ENCODE peak calls at places on chromosome 20, in eight cellular contexts. One of them, this sample, is unnamed.

GRCh38 chr20:58982406-58983114 is 1.5 kb downstream of the NELFCD start:
- DNase-seq in Caki2: no peak
- DNase-seq in heart right ventricle: no peak
- DNase-seq in amniotic stem cell: no peak
- DNase-seq in activated naive CD4-positive, alpha-beta T cell treated with anti-CD3 and anti-CD28 coated beads, Interleukin-2, amount 50 U/mL, for 72 hours: no peak
- DNase-seq in glutamatergic neuron: no peak
- DNase-seq in HCEC 1CT: no peak
- DNase-seq in tibial nerve: no peak
- DNase-seq in this sample: no peak

GRCh38 chr20:13261460-13262301 is 40.6 kb downstream of the ISM1 start:
- DNase-seq in Caki2: peak
- DNase-seq in tibial nerve: peak
- DNase-seq in glutamatergic neuron: peak
- DNase-seq in HCEC 1CT: peak
- DNase-seq in activated naive CD4-positive, alpha-beta T cell treated with anti-CD3 and anti-CD28 coated beads, Interleukin-2, amount 50 U/mL, for 72 hours: peak
- DNase-seq in heart right ventricle: peak
- DNase-seq in amniotic stem cell: no peak
- DNase-seq in this sample: peak

GRCh38 chr20:64140421-64140820 is 23.8 kb upstream of the MYT1 start:
- DNase-seq in activated naive CD4-positive, alpha-beta T cell treated with anti-CD3 and anti-CD28 coated beads, Interleukin-2, amount 50 U/mL, for 72 hours: no peak
- DNase-seq in glutamatergic neuron: peak
- DNase-seq in heart right ventricle: no peak
- DNase-seq in HCEC 1CT: no peak
- DNase-seq in Caki2: no peak
- DNase-seq in amniotic stem cell: no peak
- DNase-seq in tibial nerve: no peak
- DNase-seq in this sample: no peak

GRCh38 chr20:20699144-20699543 is 13.3 kb downstream of the RALGAPA2 start:
- DNase-seq in glutamatergic neuron: no peak
- DNase-seq in heart right ventricle: no peak
- DNase-seq in HCEC 1CT: no peak
- DNase-seq in amniotic stem cell: no peak
- DNase-seq in activated naive CD4-positive, alpha-beta T cell treated with anti-CD3 and anti-CD28 coated beads, Interleukin-2, amount 50 U/mL, for 72 hours: no peak
- DNase-seq in tibial nerve: no peak
- DNase-seq in Caki2: no peak
- DNase-seq in this sample: no peak

GRCh38 chr20:62812907-62813200 is 4.0 kb upstream of the COL9A3 start:
- DNase-seq in glutamatergic neuron: no peak
- DNase-seq in HCEC 1CT: no peak
- DNase-seq in amniotic stem cell: no peak
- DNase-seq in activated naive CD4-positive, alpha-beta T cell treated with anti-CD3 and anti-CD28 coated beads, Interleukin-2, amount 50 U/mL, for 72 hours: no peak
- DNase-seq in Caki2: no peak
- DNase-seq in tibial nerve: no peak
- DNase-seq in heart right ventricle: no peak
- DNase-seq in this sample: no peak

GRCh38 chr20:40506567-40506966 is 182.5 kb downstream of the MAFB start:
- DNase-seq in HCEC 1CT: no peak
- DNase-seq in activated naive CD4-positive, alpha-beta T cell treated with anti-CD3 and anti-CD28 coated beads, Interleukin-2, amount 50 U/mL, for 72 hours: no peak
- DNase-seq in tibial nerve: peak
- DNase-seq in glutamatergic neuron: no peak
- DNase-seq in amniotic stem cell: peak
- DNase-seq in Caki2: peak
- DNase-seq in heart right ventricle: peak
- DNase-seq in this sample: peak

GRCh38 chr20:57179265-57179664 is 87.2 kb downstream of the BMP7 start:
- DNase-seq in activated naive CD4-positive, alpha-beta T cell treated with anti-CD3 and anti-CD28 coated beads, Interleukin-2, amount 50 U/mL, for 72 hours: no peak
- DNase-seq in heart right ventricle: no peak
- DNase-seq in amniotic stem cell: no peak
- DNase-seq in Caki2: no peak
- DNase-seq in HCEC 1CT: no peak
- DNase-seq in tibial nerve: peak
- DNase-seq in glutamatergic neuron: no peak
- DNase-seq in this sample: no peak

GRCh38 chr20:62356948-62357667 is 10.0 kb downstream of the LAMA5 start:
- DNase-seq in HCEC 1CT: peak
- DNase-seq in amniotic stem cell: no peak
- DNase-seq in activated naive CD4-positive, alpha-beta T cell treated with anti-CD3 and anti-CD28 coated beads, Interleukin-2, amount 50 U/mL, for 72 hours: no peak
- DNase-seq in heart right ventricle: peak
- DNase-seq in glutamatergic neuron: peak
- DNase-seq in tibial nerve: no peak
- DNase-seq in Caki2: peak
- DNase-seq in this sample: no peak

GRCh38 chr20:2329286-2329685 is 33.5 kb downstream of the TGM3 start:
- DNase-seq in amniotic stem cell: no peak
- DNase-seq in heart right ventricle: no peak
- DNase-seq in glutamatergic neuron: no peak
- DNase-seq in tibial nerve: no peak
- DNase-seq in Caki2: no peak
- DNase-seq in activated naive CD4-positive, alpha-beta T cell treated with anti-CD3 and anti-CD28 coated beads, Interleukin-2, amount 50 U/mL, for 72 hours: no peak
- DNase-seq in HCEC 1CT: no peak
- DNase-seq in this sample: no peak

GRCh38 chr20:22626501-22626900 is 42.1 kb upstream of the FOXA2 start:
- DNase-seq in glutamatergic neuron: no peak
- DNase-seq in activated naive CD4-positive, alpha-beta T cell treated with anti-CD3 and anti-CD28 coated beads, Interleukin-2, amount 50 U/mL, for 72 hours: no peak
- DNase-seq in tibial nerve: no peak
- DNase-seq in heart right ventricle: no peak
- DNase-seq in Caki2: no peak
- DNase-seq in HCEC 1CT: no peak
- DNase-seq in amniotic stem cell: no peak
- DNase-seq in this sample: no peak

GRCh38 chr20:9062066-9062465 is 6.8 kb upstream of the PLCB4 start:
- DNase-seq in heart right ventricle: no peak
- DNase-seq in tibial nerve: no peak
- DNase-seq in glutamatergic neuron: no peak
- DNase-seq in activated naive CD4-positive, alpha-beta T cell treated with anti-CD3 and anti-CD28 coated beads, Interleukin-2, amount 50 U/mL, for 72 hours: no peak
- DNase-seq in Caki2: no peak
- DNase-seq in HCEC 1CT: no peak
- DNase-seq in amniotic stem cell: no peak
- DNase-seq in this sample: no peak

GRCh38 chr20:56698749-56699148 is 69.6 kb downstream of the TFAP2C start:
- DNase-seq in HCEC 1CT: no peak
- DNase-seq in activated naive CD4-positive, alpha-beta T cell treated with anti-CD3 and anti-CD28 coated beads, Interleukin-2, amount 50 U/mL, for 72 hours: no peak
- DNase-seq in Caki2: no peak
- DNase-seq in amniotic stem cell: no peak
- DNase-seq in tibial nerve: no peak
- DNase-seq in glutamatergic neuron: no peak
- DNase-seq in heart right ventricle: no peak
- DNase-seq in this sample: no peak

GRCh38 chr20:33784225-33784624 is 26.9 kb upstream of the CHMP4B start:
- DNase-seq in HCEC 1CT: no peak
- DNase-seq in Caki2: no peak
- DNase-seq in tibial nerve: no peak
- DNase-seq in amniotic stem cell: no peak
- DNase-seq in heart right ventricle: no peak
- DNase-seq in glutamatergic neuron: no peak
- DNase-seq in activated naive CD4-positive, alpha-beta T cell treated with anti-CD3 and anti-CD28 coated beads, Interleukin-2, amount 50 U/mL, for 72 hours: no peak
- DNase-seq in this sample: no peak

GRCh38 chr20:10167594-10167993 is 51.0 kb upstream of the SNAP25 start:
- DNase-seq in HCEC 1CT: no peak
- DNase-seq in tibial nerve: no peak
- DNase-seq in amniotic stem cell: no peak
- DNase-seq in glutamatergic neuron: no peak
- DNase-seq in activated naive CD4-positive, alpha-beta T cell treated with anti-CD3 and anti-CD28 coated beads, Interleukin-2, amount 50 U/mL, for 72 hours: no peak
- DNase-seq in Caki2: no peak
- DNase-seq in heart right ventricle: no peak
- DNase-seq in this sample: no peak

GRCh38 chr20:45461225-45461624 is 8.3 kb upstream of the WFDC2 start:
- DNase-seq in Caki2: no peak
- DNase-seq in tibial nerve: no peak
- DNase-seq in glutamatergic neuron: no peak
- DNase-seq in HCEC 1CT: no peak
- DNase-seq in activated naive CD4-positive, alpha-beta T cell treated with anti-CD3 and anti-CD28 coated beads, Interleukin-2, amount 50 U/mL, for 72 hours: no peak
- DNase-seq in heart right ventricle: no peak
- DNase-seq in amniotic stem cell: no peak
- DNase-seq in this sample: no peak

GRCh38 chr20:63116412-63117106 is 99.4 kb downstream of the YTHDF1 start:
- DNase-seq in Caki2: peak
- DNase-seq in tibial nerve: no peak
- DNase-seq in activated naive CD4-positive, alpha-beta T cell treated with anti-CD3 and anti-CD28 coated beads, Interleukin-2, amount 50 U/mL, for 72 hours: peak
- DNase-seq in HCEC 1CT: no peak
- DNase-seq in amniotic stem cell: no peak
- DNase-seq in glutamatergic neuron: peak
- DNase-seq in heart right ventricle: peak
- DNase-seq in this sample: no peak

GRCh38 chr20:54433653-54434052 is 41.7 kb upstream of the DOK5 start:
- DNase-seq in amniotic stem cell: no peak
- DNase-seq in tibial nerve: no peak
- DNase-seq in activated naive CD4-positive, alpha-beta T cell treated with anti-CD3 and anti-CD28 coated beads, Interleukin-2, amount 50 U/mL, for 72 hours: no peak
- DNase-seq in HCEC 1CT: no peak
- DNase-seq in Caki2: no peak
- DNase-seq in glutamatergic neuron: no peak
- DNase-seq in heart right ventricle: no peak
- DNase-seq in this sample: no peak